ENCODE peak calls at places on chromosome 21, in four cellular contexts. T is progenitor cell of endocrine pancreas, R is upper lobe of right lung, V is brain microvascular endothelial cell. P is an unnamed sample.

GRCh38 chr21:27590271-27590670 is 623.4 kb upstream of the ADAMTS5 start:
- DNase-seq in R (no peak), T (no peak), V (peak; percentile 93), P (no peak)

GRCh38 chr21:23853796-23854379 is 1753.4 kb downstream of the MRPL39 start:
- DNase-seq in V (peak; percentile 6), T (no peak), R (no peak), P (peak; percentile 8)

GRCh38 chr21:42595281-42596187 is 57.9 kb upstream of the PDE9A start:
- DNase-seq in T (no peak), R (no peak), V (no peak), P (no peak)

GRCh38 chr21:30436986-30437385 is 3.1 kb upstream of the KRTAP15-1 start:
- DNase-seq in T (no peak), R (no peak), V (no peak), P (no peak)

GRCh38 chr21:46021978-46022544 is 40.5 kb downstream of the COL6A1 start:
- DNase-seq in T (no peak), R (no peak), V (no peak), P (no peak)

GRCh38 chr21:16193758-16194606 is 464.2 kb downstream of the USP25 start:
- DNase-seq in V (peak; percentile 80), T (no peak), R (peak; percentile 73), P (peak; percentile 9)

GRCh38 chr21:45136927-45137611 is 62.7 kb downstream of the ADARB1 start:
- DNase-seq in R (peak; percentile 81), T (peak; percentile 73), V (peak; percentile 87), P (peak; percentile 88)

GRCh38 chr21:42849759-42850412 is 29.5 kb downstream of the WDR4 start:
- DNase-seq in T (no peak), V (no peak), R (no peak), P (no peak)

GRCh38 chr21:42376338-42376982 is 10.1 kb upstream of the TFF1 start:
- DNase-seq in R (no peak), V (no peak), T (no peak), P (no peak)

GRCh38 chr21:45407629-45408247 is 2.8 kb downstream of the COL18A1 start:
- DNase-seq in V (no peak), R (no peak), T (no peak), P (no peak)

GRCh38 chr21:41643246-41643966 is 123.4 kb downstream of the RIPK4 start:
- DNase-seq in R (peak; percentile 20), T (no peak), V (no peak), P (no peak)

GRCh38 chr21:18443686-18444085 is 40.1 kb upstream of the TMPRSS15 start:
- DNase-seq in T (no peak), V (no peak), R (peak; percentile 64), P (no peak)

GRCh38 chr21:42308161-42308913 is 6.9 kb downstream of the TFF3 start:
- DNase-seq in T (no peak), V (no peak), R (no peak), P (no peak)

GRCh38 chr21:41169258-41169576 is 1.3 kb downstream of the BACE2 start:
- DNase-seq in V (no peak), R (no peak), T (no peak), P (no peak)

GRCh38 chr21:42350899-42351543 is at the start of gene TFF2:
- DNase-seq in R (peak; percentile 38), V (no peak), T (no peak), P (no peak)

GRCh38 chr21:42850463-42850862 is 28.9 kb downstream of the WDR4 start:
- DNase-seq in V (no peak), R (no peak), T (no peak), P (no peak)

GRCh38 chr21:44761011-44761729 is 40.5 kb downstream of the UBE2G2 start:
- DNase-seq in T (no peak), V (no peak), R (no peak), P (no peak)

GRCh38 chr21:45289655-45290515 is 2.2 kb upstream of the POFUT2 start:
- DNase-seq in V (no peak), T (peak; percentile 6), R (no peak), P (no peak)

GRCh38 chr21:28737671-28738279 is 254.9 kb downstream of the LTN1 start:
- DNase-seq in V (peak; percentile 29), T (no peak), R (no peak), P (no peak)

GRCh38 chr21:45104560-45104959 is 30.2 kb downstream of the ADARB1 start:
- DNase-seq in V (no peak), T (no peak), R (no peak), P (no peak)

GRCh38 chr21:22076471-22076870 is 1078.3 kb downstream of the NCAM2 start:
- DNase-seq in R (no peak), V (no peak), T (no peak), P (no peak)

GRCh38 chr21:28518620-28519019 is 474.1 kb downstream of the LTN1 start:
- DNase-seq in T (no peak), R (no peak), V (no peak), P (no peak)

GRCh38 chr21:17451364-17451869 is 61.4 kb upstream of the CXADR start:
- DNase-seq in T (no peak), V (peak; percentile 68), R (no peak), P (no peak)

GRCh38 chr21:26686278-26686677 is 113.2 kb upstream of the CYYR1 start:
- DNase-seq in V (no peak), R (no peak), T (no peak), P (peak; percentile 5)

GRCh38 chr21:24076179-24076578 is 1531.1 kb downstream of the MRPL39 start:
- DNase-seq in T (no peak), V (no peak), R (no peak), P (no peak)

GRCh38 chr21:41845310-41846032 is 33.7 kb downstream of the PRDM15 start:
- DNase-seq in V (no peak), T (no peak), R (peak; percentile 54), P (no peak)

GRCh38 chr21:45262616-45263015 is 25.1 kb downstream of the POFUT2 start:
- DNase-seq in R (peak; percentile 73), V (no peak), T (no peak), P (no peak)

GRCh38 chr21:45617021-45617930 is 26.2 kb upstream of the PCBP3 start:
- DNase-seq in T (no peak), V (no peak), R (peak; percentile 52), P (no peak)

GRCh38 chr21:33510826-33511225 is 19.3 kb upstream of the DNAJC28 start:
- DNase-seq in T (no peak), R (no peak), V (no peak), P (no peak)
- TF ChIP-seq CTCF in T (no peak), R (no peak), V (no peak), P (no peak)

GRCh38 chr21:25567472-25567871 is 39.8 kb downstream of the MRPL39 start:
- DNase-seq in R (no peak), V (no peak), T (no peak), P (no peak)
- TF ChIP-seq CTCF in R (no peak), V (no peak), T (no peak), P (no peak)

GRCh38 chr21:19781881-19782652 is 1216.1 kb upstream of the NCAM2 start:
- DNase-seq in R (no peak), V (no peak), T (no peak), P (no peak)
- TF ChIP-seq CTCF in R (no peak), V (no peak), T (no peak), P (no peak)

GRCh38 chr21:36478207-36478701 is 1.7 kb downstream of the CLDN14 start:
- DNase-seq in V (peak; percentile 99), T (no peak), R (no peak), P (no peak)

GRCh38 chr21:36480618-36481017 is 696 bp upstream of the CLDN14 start:
- DNase-seq in V (no peak), T (no peak), R (no peak), P (no peak)

GRCh38 chr21:36479415-36480402 is at the start of gene CLDN14:
- DNase-seq in T (no peak), R (no peak), V (no peak), P (no peak)

GRCh38 chr21:36477559-36477958 is 2.4 kb downstream of the CLDN14 start:
- DNase-seq in T (no peak), V (no peak), R (no peak), P (no peak)

GRCh38 chr21:36478941-36479340 is 981 bp downstream of the CLDN14 start:
- DNase-seq in R (no peak), V (peak; percentile 56), T (no peak), P (no peak)
- TF ChIP-seq CTCF in R (no peak), V (peak; percentile 72), T (peak; percentile 30), P (no peak)

GRCh38 chr21:39094847-39095525 is 88.3 kb downstream of the PSMG1 start:
- DNase-seq in V (peak; percentile 95), T (no peak), R (no peak), P (no peak)

GRCh38 chr21:39097335-39097861 is 85.9 kb downstream of the PSMG1 start:
- DNase-seq in R (no peak), V (no peak), T (no peak), P (no peak)

GRCh38 chr21:39097981-39098380 is 85.3 kb downstream of the PSMG1 start:
- DNase-seq in T (no peak), R (no peak), V (no peak), P (no peak)

GRCh38 chr21:39095681-39096080 is 87.6 kb downstream of the PSMG1 start:
- DNase-seq in T (no peak), V (no peak), R (no peak), P (no peak)

GRCh38 chr21:39096754-39097153 is 86.5 kb downstream of the PSMG1 start:
- DNase-seq in R (no peak), T (no peak), V (no peak), P (no peak)
- TF ChIP-seq CTCF in R (no peak), T (peak; percentile 33), V (peak; percentile 32), P (no peak)

DNA sequence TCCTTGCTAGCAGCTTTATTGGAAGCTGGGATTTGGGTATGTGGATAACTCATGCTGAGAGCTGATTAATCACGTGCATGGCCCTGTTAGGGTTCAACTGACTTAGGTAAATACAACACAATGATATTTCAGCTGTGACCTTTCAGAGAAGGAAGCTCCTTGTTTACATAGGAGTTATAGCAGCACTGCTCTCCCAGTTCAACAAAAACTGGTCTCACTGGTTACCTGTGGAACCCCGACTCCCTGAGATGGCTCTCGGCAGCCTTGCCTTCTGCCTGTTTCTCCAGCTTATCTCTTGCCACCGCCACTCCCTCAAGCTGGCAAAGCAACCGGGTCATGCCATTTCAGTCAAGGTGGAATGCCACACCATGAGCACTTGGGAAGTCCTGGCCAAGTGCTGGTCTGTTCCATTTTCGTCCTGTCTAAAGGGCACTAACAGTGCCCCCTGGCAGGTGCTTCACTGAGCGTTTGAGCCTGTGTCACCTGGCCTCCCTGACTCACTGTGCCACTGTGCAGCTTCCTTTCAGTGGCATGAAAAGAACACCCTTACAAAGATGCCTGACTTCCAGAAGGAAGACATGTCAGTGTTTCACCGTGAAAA is 31.6 kb downstream of the DOP1B start:
- DNase-seq in R (peak; percentile 68), V (no peak), T (no peak), P (no peak)
- TF ChIP-seq CTCF in R (no peak), V (no peak), T (no peak), P (no peak)

P was measured in GM20000.